ENCODE peak calls at places on chromosomes 16 and 17, in six cellular contexts. I is skeletal muscle cell, O is fibroblast of pulmonary artery, F is Caco-2, J is transverse colon, T is ascending aorta. P is an unnamed sample.

GRCh38 chr17:78131172-78132085 is 858 bp downstream of the TMC8 start:
- DNase-seq in I (no peak), O (no peak), F (no peak), J (peak), T (no peak), P (no peak)

GRCh38 chr16:76201385-76201784 is 75.8 kb upstream of the CNTNAP4 start:
- DNase-seq in I (no peak), O (no peak), F (no peak), J (no peak), T (no peak), P (no peak)

GRCh38 chr17:78172284-78173024 is 4.1 kb downstream of the SYNGR2 start:
- DNase-seq in I (no peak), O (no peak), F (no peak), J (peak), T (no peak), P (no peak)

GRCh38 chr16:4386951-4387565 is 15.4 kb downstream of the VASN start:
- DNase-seq in I (no peak), O (peak), F (no peak), J (no peak), T (no peak), P (no peak)

GRCh38 chr16:1887711-1888354 is 15.9 kb upstream of the MEIOB start:
- DNase-seq in I (no peak), O (no peak), F (no peak), J (no peak), T (no peak), P (no peak)

GRCh38 chr16:47069291-47069690 is 74.5 kb downstream of the NETO2 start:
- DNase-seq in I (no peak), O (no peak), F (no peak), J (no peak), T (no peak), P (no peak)

GRCh38 chr17:2374549-2375285 is 26.1 kb downstream of the MNT start:
- DNase-seq in I (no peak), O (no peak), F (no peak), J (no peak), T (no peak), P (no peak)

GRCh38 chr16:2447920-2448583 is 11.9 kb upstream of the TEDC2 start:
- DNase-seq in I (no peak), O (peak), F (no peak), J (no peak), T (no peak), P (no peak)

GRCh38 chr16:70255584-70255983 is 3.8 kb upstream of the EXOSC6 start:
- DNase-seq in I (no peak), O (no peak), F (peak), J (no peak), T (no peak), P (no peak)

GRCh38 chr16:3175157-3176153 is 12.5 kb upstream of the OR1F1 start:
- DNase-seq in I (no peak), O (no peak), F (no peak), J (no peak), T (no peak), P (no peak)

GRCh38 chr17:64200080-64201042 is 62.7 kb downstream of the TEX2 start:
- DNase-seq in I (no peak), O (peak), F (no peak), J (no peak), T (no peak), P (no peak)

GRCh38 chr17:41547921-41548843 is 20.1 kb upstream of the KRT19 start:
- DNase-seq in I (peak), O (peak), F (no peak), J (peak), T (peak), P (no peak)

GRCh38 chr17:76405967-76406647 is 21.7 kb downstream of the SPHK1 start:
- DNase-seq in I (no peak), O (no peak), F (no peak), J (peak), T (no peak), P (no peak)

GRCh38 chr16:30715777-30716445 is 16.9 kb downstream of the SRCAP start:
- DNase-seq in I (no peak), O (peak), F (no peak), J (no peak), T (no peak), P (no peak)

GRCh38 chr16:75027520-75028300 is 28.9 kb downstream of the ZNRF1 start:
- DNase-seq in I (no peak), O (no peak), F (no peak), J (no peak), T (no peak), P (no peak)

GRCh38 chr17:73196500-73196899 is 3.6 kb downstream of the COG1 start:
- DNase-seq in I (no peak), O (peak), F (no peak), J (peak), T (no peak), P (no peak)

GRCh38 chr16:26987631-26988030 is 79.1 kb upstream of the C16orf82 start:
- DNase-seq in I (peak), O (peak), F (no peak), J (peak), T (no peak), P (no peak)

GRCh38 chr16:80518436-80518835 is 22.4 kb upstream of the DYNLRB2 start:
- DNase-seq in I (no peak), O (no peak), F (no peak), J (peak), T (no peak), P (no peak)

GRCh38 chr17:42188749-42189650 is 3.7 kb upstream of the HCRT start:
- DNase-seq in I (no peak), O (no peak), F (no peak), J (no peak), T (no peak), P (no peak)

GRCh38 chr16:2486645-2487516 is 12.0 kb downstream of the TBC1D24 start:
- DNase-seq in I (no peak), O (no peak), F (no peak), J (peak), T (no peak), P (no peak)

GRCh38 chr17:7835818-7836595 is 2.0 kb downstream of the KDM6B start:
- DNase-seq in I (no peak), O (peak), F (no peak), J (peak), T (no peak), P (peak)

GRCh38 chr17:30375661-30376060 is 3.1 kb upstream of the CPD start:
- DNase-seq in I (no peak), O (peak), F (no peak), J (no peak), T (no peak), P (no peak)

GRCh38 chr17:13395872-13396271 is 205.9 kb downstream of the HS3ST3A1 start:
- DNase-seq in I (peak), O (no peak), F (no peak), J (no peak), T (no peak), P (no peak)

GRCh38 chr17:36203335-36203734 is 6.8 kb upstream of the CCL3L1 start:
- DNase-seq in I (no peak), O (no peak), F (no peak), J (no peak), T (no peak), P (no peak)
- H3K4me3 ChIP-seq in I (no peak), O (no peak), F (no peak), J (no peak), T (no peak), P (no peak)

DNA sequence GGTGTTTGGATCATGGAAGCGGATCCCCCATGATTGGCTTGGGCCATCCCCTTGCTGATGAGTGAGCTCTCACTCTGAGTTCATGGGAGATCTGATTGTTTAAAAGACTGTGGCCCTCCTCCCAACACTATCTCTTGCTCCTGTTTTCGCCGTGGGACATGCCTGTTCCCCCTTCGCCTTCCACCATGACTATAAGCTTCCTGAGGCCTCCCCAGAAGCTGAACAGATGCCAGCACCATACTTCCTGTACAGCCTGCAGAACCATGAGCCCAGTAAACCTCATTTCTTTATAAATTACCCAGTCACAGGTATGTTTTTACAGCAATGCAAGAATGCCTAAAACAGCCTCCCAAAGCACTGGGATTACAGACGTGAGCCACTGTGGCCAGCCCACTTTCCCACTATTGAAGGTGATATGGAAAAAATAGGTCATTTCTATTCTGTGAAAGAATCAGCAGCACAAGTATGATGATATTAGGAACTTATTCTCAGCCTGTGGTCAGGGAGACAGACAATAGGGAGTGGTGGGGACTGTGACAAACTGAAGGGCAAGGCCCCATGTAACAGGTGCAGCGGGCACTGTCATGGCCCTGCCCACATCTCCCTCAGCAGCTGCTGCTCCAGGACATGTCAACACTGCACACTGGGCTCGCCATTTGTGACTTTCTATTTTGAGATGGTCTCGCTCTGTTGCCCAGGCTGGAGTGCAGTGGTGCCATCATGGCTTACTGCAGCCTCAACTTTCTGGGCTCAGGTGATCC is 33.7 kb upstream of the LITAF start:
- DNase-seq in I (no peak), O (no peak), F (no peak), J (no peak), T (no peak), P (no peak)
- H3K4me3 ChIP-seq in I (no peak), O (no peak), F (no peak), J (no peak), T (no peak), P (no peak)

DNA sequence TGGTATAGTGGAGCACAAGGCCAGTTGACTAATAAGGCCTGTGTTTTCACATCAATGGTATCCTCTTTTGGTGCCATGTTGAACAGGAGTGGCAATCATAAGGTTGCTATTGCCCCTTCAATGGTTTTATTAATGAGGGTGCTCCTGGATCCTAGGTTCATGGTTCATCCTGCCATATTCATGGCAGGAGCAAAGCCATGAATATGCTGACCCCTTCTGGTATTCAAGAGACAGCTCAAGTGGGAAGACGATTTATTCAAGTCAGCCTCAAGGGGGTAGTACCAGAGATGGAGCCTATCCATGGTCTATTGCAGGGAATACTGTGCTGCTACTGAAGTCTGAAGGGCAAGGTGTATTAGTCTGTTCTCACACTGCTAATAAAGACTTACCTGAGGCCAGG is 2.6 kb downstream of the ABCA9 start:
- DNase-seq in I (no peak), O (peak), F (no peak), J (no peak), T (no peak), P (no peak)
- H3K4me3 ChIP-seq in I (no peak), O (no peak), F (no peak), J (no peak), T (no peak), P (no peak)

DNA sequence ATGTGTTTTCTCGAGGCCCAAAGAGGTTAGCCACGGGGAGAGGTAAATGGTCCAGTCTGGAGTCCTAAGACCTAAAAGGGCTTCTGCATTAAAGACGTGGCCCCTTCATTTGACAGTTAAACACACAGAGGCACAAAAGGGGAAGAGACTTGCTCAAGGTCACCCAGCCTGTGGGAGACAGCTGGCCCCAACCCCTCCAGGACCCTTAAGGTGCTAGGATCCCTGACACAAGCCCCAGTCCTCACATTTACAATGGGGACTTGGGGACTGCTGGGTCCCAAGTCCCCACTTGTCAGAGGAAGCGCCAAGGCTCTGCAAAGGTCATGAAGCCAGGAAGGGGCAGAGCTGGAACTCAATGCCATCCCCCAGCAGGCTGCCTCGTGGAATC is 1.7 kb downstream of the ABAT start:
- DNase-seq in I (no peak), O (no peak), F (no peak), J (no peak), T (no peak), P (no peak)
- H3K4me3 ChIP-seq in I (no peak), O (no peak), F (no peak), J (no peak), T (no peak), P (no peak)

GRCh38 chr17:45294506-45294905 is 22.3 kb downstream of the MAP3K14 start:
- DNase-seq in I (peak), O (peak), F (no peak), J (no peak), T (no peak), P (no peak)
- H3K4me3 ChIP-seq in I (no peak), O (no peak), F (no peak), J (no peak), T (no peak), P (no peak)

GRCh38 chr17:56440391-56440790 is 153.1 kb upstream of the NOG start:
- DNase-seq in I (no peak), O (no peak), F (no peak), J (no peak), T (no peak), P (no peak)
- H3K4me3 ChIP-seq in I (no peak), O (no peak), F (no peak), J (no peak), T (no peak), P (no peak)

GRCh38 chr16:87466975-87467501 is 25.8 kb downstream of the ZCCHC14 start:
- DNase-seq in I (no peak), O (no peak), F (no peak), J (no peak), T (no peak), P (no peak)

GRCh38 chr16:87461466-87461975 is 31.3 kb downstream of the ZCCHC14 start:
- DNase-seq in I (no peak), O (peak), F (peak), J (peak), T (peak), P (peak)

GRCh38 chr16:87463722-87464690 is 28.8 kb downstream of the ZCCHC14 start:
- DNase-seq in I (peak), O (peak), F (no peak), J (peak), T (peak), P (no peak)

GRCh38 chr16:87465306-87465705 is 27.5 kb downstream of the ZCCHC14 start:
- DNase-seq in I (peak), O (peak), F (no peak), J (peak), T (peak), P (peak)

DNA sequence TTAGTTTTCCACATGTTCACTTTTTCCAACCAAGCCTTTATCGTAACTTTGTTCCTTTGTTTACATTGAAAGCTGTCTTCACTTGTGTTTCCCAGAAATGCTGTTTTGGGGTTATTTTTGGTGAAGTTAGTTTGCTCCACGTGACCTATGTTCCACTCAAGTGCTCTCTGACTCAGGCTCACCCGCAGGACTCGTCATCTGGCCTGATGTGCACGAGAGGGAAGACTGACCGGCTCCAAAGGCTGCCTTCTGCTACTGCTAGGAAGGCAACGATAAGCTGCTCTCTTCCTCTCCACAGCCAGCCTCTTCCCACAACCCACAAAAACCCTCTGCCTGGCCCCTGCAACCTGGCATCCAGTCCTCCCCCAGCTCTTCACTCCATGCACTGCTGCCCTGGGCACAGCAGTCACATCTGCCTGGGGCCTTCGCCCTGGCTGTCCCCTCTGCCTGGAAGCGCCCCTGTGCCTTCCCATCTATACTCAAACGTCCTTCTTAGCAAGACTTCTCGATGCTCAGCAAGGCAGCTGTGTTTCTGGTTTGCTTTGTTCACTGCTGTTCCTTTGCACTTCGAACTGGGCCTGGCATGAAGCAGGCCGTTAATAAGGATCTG is 28.0 kb downstream of the ZCCHC14 start:
- DNase-seq in I (peak), O (peak), F (no peak), J (peak), T (peak), P (peak)
- H3K4me3 ChIP-seq in I (peak), O (peak), F (no peak), J (no peak), T (peak), P (peak)

GRCh38 chr17:3672571-3672970 is 4.0 kb downstream of the EMC6 start:
- DNase-seq in I (no peak), O (no peak), F (no peak), J (no peak), T (no peak), P (no peak)

GRCh38 chr17:3667366-3668278 is 756 bp downstream of the TAX1BP3 start:
- DNase-seq in I (peak), O (peak), F (peak), J (peak), T (peak), P (peak)

GRCh38 chr17:3668279-3669084 is at the start of the genes EMC6 and TAX1BP3:
- DNase-seq in I (peak), O (peak), F (peak), J (peak), T (peak), P (peak)

GRCh38 chr17:3669085-3669347 is 404 bp downstream of the EMC6 start:
- DNase-seq in I (no peak), O (no peak), F (no peak), J (no peak), T (no peak), P (no peak)

GRCh38 chr17:3669548-3669947 is 936 bp downstream of the EMC6 start:
- DNase-seq in I (no peak), O (no peak), F (no peak), J (no peak), T (no peak), P (no peak)
- H3K4me3 ChIP-seq in I (peak), O (peak), F (peak), J (peak), T (peak), P (peak)

GRCh38 chr16:77868478-77868877 is 80.1 kb downstream of the VAT1L start:
- DNase-seq in I (no peak), O (no peak), F (no peak), J (no peak), T (no peak), P (no peak)
- H3K4me3 ChIP-seq in I (no peak), O (no peak), F (no peak), J (no peak), T (no peak), P (no peak)

P was measured in esophagus muscularis mucosa.